ENCODE peak calls at places on chromosomes 5 and 9, in five cellular contexts. One of them, this sample, is unnamed.

GRCh38 chr9:89278997-89279739 is 31.8 kb upstream of the CKS2 start:
- DNase-seq in substantia nigra: no peak
- DNase-seq in fibroblast of mammary gland: peak
- DNase-seq in NT2/D1: peak
- DNase-seq in NAMALWA: peak
- DNase-seq in this sample: peak

GRCh38 chr9:18982246-18982589 is 50.8 kb downstream of the SAXO1 start:
- DNase-seq in NAMALWA: no peak
- DNase-seq in fibroblast of mammary gland: no peak
- DNase-seq in substantia nigra: no peak
- DNase-seq in NT2/D1: no peak
- DNase-seq in this sample: no peak

GRCh38 chr9:94899464-94900221 is 173.1 kb downstream of the AOPEP start:
- DNase-seq in fibroblast of mammary gland: no peak
- DNase-seq in NT2/D1: no peak
- DNase-seq in NAMALWA: no peak
- DNase-seq in substantia nigra: no peak
- DNase-seq in this sample: no peak

GRCh38 chr9:77514886-77515711 is 133.0 kb downstream of the GNA14 start:
- DNase-seq in fibroblast of mammary gland: peak
- DNase-seq in NT2/D1: no peak
- DNase-seq in substantia nigra: no peak
- DNase-seq in NAMALWA: no peak
- DNase-seq in this sample: no peak

GRCh38 chr9:87883990-87884389 is 1.3 kb downstream of the SPATA31E1 start:
- DNase-seq in substantia nigra: no peak
- DNase-seq in NT2/D1: peak
- DNase-seq in NAMALWA: no peak
- DNase-seq in fibroblast of mammary gland: no peak
- DNase-seq in this sample: no peak

GRCh38 chr5:157387683-157388093 is 72.3 kb upstream of the NIPAL4 start:
- DNase-seq in NAMALWA: no peak
- DNase-seq in substantia nigra: no peak
- DNase-seq in NT2/D1: no peak
- DNase-seq in fibroblast of mammary gland: peak
- DNase-seq in this sample: no peak

GRCh38 chr9:109399258-109399767 is 78.5 kb upstream of the EPB41L4B start:
- DNase-seq in NT2/D1: no peak
- DNase-seq in NAMALWA: no peak
- DNase-seq in substantia nigra: no peak
- DNase-seq in fibroblast of mammary gland: no peak
- DNase-seq in this sample: no peak

GRCh38 chr9:109507421-109507838 is 9.3 kb upstream of the PTPN3 start:
- DNase-seq in substantia nigra: no peak
- DNase-seq in NAMALWA: no peak
- DNase-seq in fibroblast of mammary gland: peak
- DNase-seq in NT2/D1: no peak
- DNase-seq in this sample: no peak

GRCh38 chr5:14672508-14673394 is 8.2 kb downstream of the OTULIN start:
- DNase-seq in NAMALWA: no peak
- DNase-seq in fibroblast of mammary gland: peak
- DNase-seq in substantia nigra: no peak
- DNase-seq in NT2/D1: no peak
- DNase-seq in this sample: no peak

GRCh38 chr9:121732886-121733285 is 81.5 kb downstream of the DAB2IP start:
- DNase-seq in substantia nigra: no peak
- DNase-seq in NT2/D1: no peak
- DNase-seq in NAMALWA: no peak
- DNase-seq in fibroblast of mammary gland: no peak
- DNase-seq in this sample: no peak

GRCh38 chr5:113043491-113043931 is 66.9 kb downstream of the DCP2 start:
- DNase-seq in fibroblast of mammary gland: peak
- DNase-seq in NT2/D1: no peak
- DNase-seq in substantia nigra: peak
- DNase-seq in NAMALWA: peak
- DNase-seq in this sample: peak

GRCh38 chr5:1913578-1913977 is 30.9 kb upstream of the IRX4 start:
- DNase-seq in NAMALWA: no peak
- DNase-seq in NT2/D1: no peak
- DNase-seq in substantia nigra: no peak
- DNase-seq in fibroblast of mammary gland: no peak
- DNase-seq in this sample: no peak

GRCh38 chr5:126998201-126998631 is 32.1 kb downstream of the MARCHF3 start:
- DNase-seq in NT2/D1: no peak
- DNase-seq in fibroblast of mammary gland: peak
- DNase-seq in substantia nigra: no peak
- DNase-seq in NAMALWA: peak
- DNase-seq in this sample: peak

This sample was measured in OCI-LY7.